ENCODE peak calls at places on chromosomes 3 and 15, in six cellular contexts. X, H, Y, R, O and K are unnamed samples.

GRCh38 chr3:66035763-66036477 is 2.8 kb downstream of the MAGI1 start:
- DNase-seq in X (peak), H (no peak), Y (no peak), R (no peak), O (no peak), K (no peak)

GRCh38 chr3:28449398-28449797 is 100.8 kb upstream of the AZI2 start:
- DNase-seq in X (no peak), H (no peak), Y (no peak), R (no peak), O (no peak), K (no peak)

GRCh38 chr15:52653451-52653964 is 25.7 kb downstream of the ATOSA start:
- DNase-seq in X (peak), H (peak), Y (peak), R (no peak), O (peak), K (no peak)

GRCh38 chr15:65249641-65250040 is 37.0 kb downstream of the PARP16 start:
- DNase-seq in X (no peak), H (peak), Y (no peak), R (no peak), O (no peak), K (peak)

GRCh38 chr3:189824629-189825312 is 193.6 kb downstream of the TP63 start:
- DNase-seq in X (no peak), H (peak), Y (peak), R (no peak), O (peak), K (no peak)

GRCh38 chr3:170982733-170983132 is 43.8 kb downstream of the SLC2A2 start:
- DNase-seq in X (no peak), H (no peak), Y (no peak), R (no peak), O (no peak), K (no peak)

GRCh38 chr3:43923101-43923979 is 232.6 kb downstream of the ABHD5 start:
- DNase-seq in X (no peak), H (no peak), Y (no peak), R (no peak), O (no peak), K (no peak)

GRCh38 chr3:48268381-48268935 is 27.6 kb downstream of the ZNF589 start:
- DNase-seq in X (no peak), H (no peak), Y (no peak), R (no peak), O (peak), K (no peak)

GRCh38 chr15:41981373-41982132 is 9.2 kb upstream of the EHD4 start:
- DNase-seq in X (no peak), H (no peak), Y (no peak), R (no peak), O (no peak), K (no peak)

GRCh38 chr3:194577985-194578905 is 55.0 kb downstream of the TMEM44 start:
- DNase-seq in X (no peak), H (peak), Y (peak), R (peak), O (peak), K (no peak)

GRCh38 chr3:133880886-133881455 is 14.7 kb downstream of the RAB6B start:
- DNase-seq in X (no peak), H (no peak), Y (no peak), R (no peak), O (no peak), K (no peak)

GRCh38 chr3:100992086-100993033 is 861 bp downstream of the ABI3BP start:
- DNase-seq in X (no peak), H (peak), Y (peak), R (no peak), O (peak), K (no peak)

GRCh38 chr15:89750560-89751542 is at the start of gene MESP1:
- DNase-seq in X (peak), H (peak), Y (peak), R (peak), O (peak), K (peak)

GRCh38 chr15:79057050-79057449 is 33.5 kb downstream of the RASGRF1 start:
- DNase-seq in X (no peak), H (no peak), Y (no peak), R (no peak), O (no peak), K (no peak)

GRCh38 chr15:79682285-79682684 is 214.5 kb downstream of the MTHFS start:
- DNase-seq in X (no peak), H (peak), Y (peak), R (no peak), O (peak), K (no peak)

GRCh38 chr3:180179562-180179961 is 142.8 kb upstream of the PEX5L start:
- DNase-seq in X (peak), H (no peak), Y (no peak), R (no peak), O (no peak), K (no peak)

GRCh38 chr15:95712785-95713184 is 617.7 kb upstream of the NR2F2 start:
- DNase-seq in X (no peak), H (peak), Y (no peak), R (no peak), O (peak), K (no peak)

GRCh38 chr3:65761890-65762605 is 276.7 kb downstream of the MAGI1 start:
- DNase-seq in X (no peak), H (no peak), Y (no peak), R (no peak), O (no peak), K (no peak)

GRCh38 chr15:35299059-35299735 is 214.1 kb upstream of the NANOGP8 start:
- DNase-seq in X (no peak), H (no peak), Y (no peak), R (no peak), O (no peak), K (no peak)

GRCh38 chr15:95302206-95302605 is 1028.3 kb upstream of the NR2F2 start:
- DNase-seq in X (no peak), H (no peak), Y (no peak), R (no peak), O (no peak), K (no peak)

GRCh38 chr3:127304121-127304744 is 16.4 kb upstream of the PRR20G start:
- DNase-seq in X (peak), H (no peak), Y (no peak), R (no peak), O (peak), K (no peak)

GRCh38 chr3:38843898-38844297 is 27.9 kb upstream of the SCN10A start:
- DNase-seq in X (peak), H (peak), Y (peak), R (no peak), O (peak), K (no peak)

GRCh38 chr3:148847351-148847750 is 17.7 kb upstream of the CPA3 start:
- DNase-seq in X (no peak), H (peak), Y (no peak), R (no peak), O (no peak), K (no peak)

GRCh38 chr15:39833515-39833981 is 50.9 kb upstream of the FSIP1 start:
- DNase-seq in X (no peak), H (peak), Y (no peak), R (no peak), O (peak), K (no peak)

GRCh38 chr3:97932387-97932801 is 39.8 kb downstream of the RIOX2 start:
- DNase-seq in X (peak), H (no peak), Y (peak), R (no peak), O (no peak), K (no peak)

GRCh38 chr3:156787926-156788663 is 38.1 kb upstream of the LEKR1 start:
- DNase-seq in X (no peak), H (peak), Y (peak), R (no peak), O (peak), K (no peak)

GRCh38 chr3:172125053-172125452 is 85.7 kb downstream of the FNDC3B start:
- DNase-seq in X (no peak), H (no peak), Y (no peak), R (no peak), O (no peak), K (no peak)
- TF ChIP-seq CTCF in X (no peak), H (no peak), Y (peak), R (no peak), O (peak), K (no peak)

GRCh38 chr3:55245391-55245790 is 241.7 kb downstream of the WNT5A start:
- DNase-seq in X (no peak), H (peak), Y (no peak), R (no peak), O (no peak), K (no peak)

GRCh38 chr3:55246016-55246415 is 241.1 kb downstream of the WNT5A start:
- DNase-seq in X (no peak), H (peak), Y (peak), R (no peak), O (no peak), K (no peak)

GRCh38 chr3:55243686-55244085 is 243.4 kb downstream of the WNT5A start:
- DNase-seq in X (peak), H (no peak), Y (no peak), R (no peak), O (no peak), K (no peak)

GRCh38 chr3:55244247-55244646 is 242.9 kb downstream of the WNT5A start:
- DNase-seq in X (no peak), H (no peak), Y (no peak), R (no peak), O (no peak), K (no peak)

DNA sequence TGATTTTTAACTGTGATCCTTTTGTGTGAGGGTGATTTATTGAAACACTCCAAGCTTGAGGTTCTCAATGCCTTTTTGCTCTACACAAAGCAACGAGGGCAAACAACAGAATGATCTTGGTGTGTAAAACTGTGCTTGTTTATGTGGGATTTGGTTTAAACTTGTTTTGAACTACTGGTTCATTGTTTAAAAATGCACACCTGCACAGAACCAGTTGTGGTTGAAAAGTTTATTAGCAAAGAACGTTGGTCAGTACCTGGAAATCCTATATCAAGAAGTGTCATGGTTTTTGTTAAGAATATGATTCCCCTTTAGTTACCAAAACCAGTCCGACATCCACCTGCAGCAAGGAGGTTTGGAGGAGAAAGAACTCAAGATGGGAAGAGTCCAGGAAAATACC is 239.4 kb downstream of the WNT5A start:
- DNase-seq in X (no peak), H (peak), Y (no peak), R (no peak), O (no peak), K (no peak)
- H3K4me3 ChIP-seq in X (no peak), H (no peak), Y (no peak), R (no peak), O (no peak), K (no peak)

DNA sequence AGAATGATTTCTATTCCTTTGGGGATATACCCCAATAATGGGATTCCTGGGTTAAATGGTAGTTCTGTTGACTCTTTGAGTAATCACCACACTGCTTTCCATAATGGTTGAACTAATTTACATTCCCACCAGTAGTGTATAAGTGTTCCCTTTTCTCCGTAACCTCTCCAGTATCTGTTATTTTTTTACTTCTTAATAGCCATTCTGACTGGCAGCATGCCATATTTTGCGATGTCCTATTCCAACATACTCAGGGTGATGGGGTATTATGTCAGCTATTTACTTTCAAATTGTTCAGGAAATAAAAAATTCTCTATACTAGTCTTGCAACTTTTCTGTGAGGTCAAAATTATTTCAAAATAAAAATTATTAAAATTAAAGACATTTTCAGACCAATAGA is 9.1 kb upstream of the PARP14 start:
- DNase-seq in X (no peak), H (no peak), Y (no peak), R (no peak), O (no peak), K (no peak)
- TF ChIP-seq CTCF in X (no peak), H (no peak), Y (no peak), R (no peak), O (no peak), K (no peak)

GRCh38 chr3:53238051-53238850 is 17.6 kb downstream of the TKT start:
- DNase-seq in X (no peak), H (peak), Y (peak), R (no peak), O (peak), K (no peak)
- H3K4me3 ChIP-seq in X (no peak), H (no peak), Y (no peak), R (no peak), O (no peak), K (no peak)